ENCODE peak calls at places on chromosome 3, in ten cellular contexts. E is tibial artery; A is effector CD4-positive, alpha-beta T cell; W is activated naive CD8-positive, alpha-beta T cell treated with anti-CD3 and anti-CD28 coated beads, Interleukin-2, amount 50 U/mL, for 24 hours; T is hippocampal formation; R is stimulated activated CD4-positive, alpha-beta T cell treated with anti-CD3 and anti-CD28 coated beads, Interleukin-15, amount 100 ng/mL, for 1 hour; H is MM.1S; X is activated T-helper 1 cell treated with Interleukin-2 at 50 U/mL for 16 hours; M is substantia nigra; C is left cardiac atrium. I is an unnamed sample.

GRCh38 chr3:86723433-86723832 is 267.5 kb downstream of the VGLL3 start:
- DNase-seq in T (no peak), X (no peak), W (no peak), H (no peak), C (no peak), E (no peak), M (no peak), A (no peak), R (no peak), I (no peak)

GRCh38 chr3:153602801-153603200 is 440.8 kb downstream of the RAP2B start:
- DNase-seq in T (no peak), A (no peak), C (no peak), M (no peak), H (no peak), X (no peak), W (no peak), E (no peak), R (no peak), I (no peak)

GRCh38 chr3:138114988-138115971 is at the start of gene DZIP1L:
- DNase-seq in E (peak; percentile 67), C (peak; percentile 69), A (no peak), W (peak; percentile 50), R (no peak), H (peak; percentile 38), T (peak; percentile 52), X (no peak), M (peak; percentile 67), I (peak; percentile 29)

GRCh38 chr3:93973160-93974126 is at the start of gene PROS1:
- DNase-seq in X (peak; percentile 13), M (peak; percentile 70), T (peak; percentile 51), C (peak; percentile 94), A (peak; percentile 11), W (peak; percentile 58), R (no peak), H (peak; percentile 56), E (peak; percentile 88), I (no peak)

GRCh38 chr3:99118381-99118780 is 216.9 kb upstream of the DCBLD2 start:
- DNase-seq in M (no peak), E (no peak), R (no peak), T (no peak), C (no peak), X (no peak), W (no peak), A (no peak), H (no peak), I (peak; percentile 70)

GRCh38 chr3:8632402-8633237 is 12.0 kb downstream of the SSUH2 start:
- DNase-seq in H (no peak), E (no peak), M (no peak), R (no peak), W (no peak), A (no peak), C (no peak), T (no peak), X (no peak), I (no peak)

GRCh38 chr3:171833775-171834460 is 9.2 kb upstream of the TMEM212 start:
- DNase-seq in E (no peak), W (no peak), C (no peak), R (no peak), M (no peak), T (peak; percentile 80), H (peak; percentile 62), A (no peak), X (no peak), I (no peak)

GRCh38 chr3:157785071-157785826 is 282.0 kb upstream of the VEPH1 start:
- DNase-seq in E (no peak), A (no peak), M (no peak), T (no peak), X (no peak), W (no peak), R (no peak), H (peak; percentile 31), C (no peak), I (peak; percentile 75)

GRCh38 chr3:4981688-4982494 is 2.7 kb downstream of the BHLHE40 start:
- DNase-seq in T (no peak), W (no peak), H (no peak), X (no peak), M (no peak), C (no peak), E (no peak), R (no peak), A (no peak), I (no peak)

GRCh38 chr3:190076601-190077444 is 43.9 kb downstream of the P3H2 start:
- DNase-seq in T (peak; percentile 34), W (no peak), C (no peak), M (no peak), E (peak; percentile 35), X (no peak), H (no peak), A (no peak), R (no peak), I (peak; percentile 96)

GRCh38 chr3:183534249-183534648 is 21.3 kb downstream of the KLHL6 start:
- DNase-seq in W (no peak), T (no peak), C (no peak), X (no peak), M (no peak), H (no peak), A (no peak), E (no peak), R (no peak), I (no peak)

GRCh38 chr3:193716155-193716554 is 123.1 kb downstream of the OPA1 start:
- DNase-seq in E (no peak), H (no peak), W (no peak), A (no peak), C (no peak), M (no peak), X (no peak), T (no peak), R (no peak), I (no peak)

GRCh38 chr3:43254125-43254524 is 32.2 kb upstream of the SNRK start:
- DNase-seq in M (no peak), T (no peak), A (no peak), H (no peak), W (no peak), E (no peak), X (no peak), R (no peak), C (no peak), I (no peak)

GRCh38 chr3:171615281-171615680 is 155.1 kb upstream of the TNIK start:
- DNase-seq in A (no peak), C (no peak), E (no peak), X (no peak), T (no peak), R (no peak), W (no peak), H (no peak), M (no peak), I (no peak)

GRCh38 chr3:195041871-195042740 is 228.9 kb downstream of the XXYLT1 start:
- DNase-seq in W (no peak), H (no peak), X (no peak), C (no peak), A (no peak), T (no peak), E (no peak), M (no peak), R (no peak), I (no peak)

GRCh38 chr3:184737641-184738518 is 26.0 kb upstream of the MAGEF1 start:
- DNase-seq in A (no peak), M (no peak), E (no peak), W (no peak), H (no peak), T (no peak), X (no peak), R (no peak), C (no peak), I (no peak)

GRCh38 chr3:79002465-79003372 is 765.1 kb downstream of the ROBO1 start:
- DNase-seq in M (no peak), A (no peak), R (no peak), W (no peak), H (no peak), E (no peak), T (no peak), X (no peak), C (no peak), I (no peak)

GRCh38 chr3:115930922-115931321 is 307.6 kb downstream of the GAP43 start:
- DNase-seq in H (no peak), A (no peak), W (no peak), R (no peak), C (no peak), X (no peak), T (no peak), M (no peak), E (no peak), I (no peak)

GRCh38 chr3:146454796-146455195 is 14.6 kb downstream of the PLSCR2 start:
- DNase-seq in A (no peak), T (no peak), W (no peak), H (no peak), C (no peak), X (no peak), R (no peak), E (no peak), M (no peak), I (no peak)

GRCh38 chr3:31241533-31241932 is 291.2 kb upstream of the STT3B start:
- DNase-seq in X (no peak), M (no peak), A (no peak), W (no peak), E (no peak), R (no peak), C (no peak), H (no peak), T (no peak), I (no peak)

GRCh38 chr3:115989927-115990326 is 366.6 kb downstream of the GAP43 start:
- DNase-seq in C (no peak), W (no peak), R (no peak), A (no peak), X (no peak), E (no peak), H (no peak), T (no peak), M (no peak), I (peak; percentile 86)

GRCh38 chr3:52085883-52086282 is 29.5 kb upstream of the DUSP7 start:
- DNase-seq in W (peak; percentile 68), E (no peak), R (no peak), X (no peak), T (no peak), M (no peak), A (no peak), C (peak; percentile 19), H (no peak), I (no peak)

GRCh38 chr3:189995129-189995528 is 125.6 kb downstream of the P3H2 start:
- DNase-seq in R (no peak), W (no peak), H (no peak), A (no peak), M (no peak), C (no peak), X (no peak), T (no peak), E (no peak), I (no peak)

GRCh38 chr3:120496278-120496975 is 45.6 kb upstream of the FSTL1 start:
- DNase-seq in A (no peak), W (no peak), T (no peak), C (no peak), H (no peak), E (no peak), X (no peak), M (no peak), R (no peak), I (no peak)

GRCh38 chr3:35908366-35909232 is 269.3 kb downstream of the ARPP21 start:
- DNase-seq in C (peak; percentile 64), A (no peak), M (peak; percentile 66), W (peak; percentile 55), E (peak; percentile 24), H (peak; percentile 74), R (no peak), T (peak; percentile 73), X (no peak), I (peak; percentile 23)

GRCh38 chr3:149234671-149235245 is 13.1 kb upstream of the CP start:
- DNase-seq in M (no peak), H (no peak), C (no peak), R (no peak), T (no peak), A (no peak), W (no peak), X (no peak), E (no peak), I (no peak)

GRCh38 chr3:70298385-70298784 is 14.1 kb downstream of the MDFIC2 start:
- DNase-seq in H (no peak), X (no peak), T (no peak), M (no peak), E (no peak), A (no peak), W (no peak), R (no peak), C (no peak), I (no peak)